ENCODE peak calls at places on chromosome 2, in nine cellular contexts. One of them, this sample, is unnamed.

GRCh38 chr2:38512211-38512610 is 90.5 kb downstream of the HNRNPLL start:
- DNase-seq in upper lobe of left lung: no peak
- DNase-seq in heart left ventricle: no peak
- DNase-seq in A549: no peak
- DNase-seq in right lobe of liver: no peak
- DNase-seq in esophagus muscularis mucosa: no peak
- DNase-seq in IMR-90: no peak
- DNase-seq in ovary: no peak
- DNase-seq in stomach: no peak
- DNase-seq in this sample: no peak

GRCh38 chr2:14583802-14584201 is 48.7 kb upstream of the LRATD1 start:
- DNase-seq in upper lobe of left lung: no peak
- DNase-seq in heart left ventricle: no peak
- DNase-seq in A549: no peak
- DNase-seq in right lobe of liver: no peak
- DNase-seq in esophagus muscularis mucosa: no peak
- DNase-seq in IMR-90: no peak
- DNase-seq in ovary: no peak
- DNase-seq in stomach: no peak
- DNase-seq in this sample: no peak

GRCh38 chr2:240884745-240885144 is 11.2 kb downstream of the MAB21L4 start:
- DNase-seq in upper lobe of left lung: no peak
- DNase-seq in heart left ventricle: no peak
- DNase-seq in A549: no peak
- DNase-seq in right lobe of liver: no peak
- DNase-seq in esophagus muscularis mucosa: no peak
- DNase-seq in IMR-90: no peak
- DNase-seq in ovary: no peak
- DNase-seq in stomach: no peak
- DNase-seq in this sample: no peak

GRCh38 chr2:73254343-73255006 is 20.4 kb downstream of the CCT7 start:
- DNase-seq in upper lobe of left lung: no peak
- DNase-seq in heart left ventricle: no peak
- DNase-seq in A549: no peak
- DNase-seq in right lobe of liver: no peak
- DNase-seq in esophagus muscularis mucosa: no peak
- DNase-seq in IMR-90: no peak
- DNase-seq in ovary: no peak
- DNase-seq in stomach: no peak
- DNase-seq in this sample: no peak

GRCh38 chr2:37614061-37614802 is 57.2 kb downstream of the CDC42EP3 start:
- DNase-seq in upper lobe of left lung: no peak
- DNase-seq in heart left ventricle: no peak
- DNase-seq in A549: no peak
- DNase-seq in right lobe of liver: no peak
- DNase-seq in esophagus muscularis mucosa: no peak
- DNase-seq in IMR-90: peak; percentile 95
- DNase-seq in ovary: no peak
- DNase-seq in stomach: no peak
- DNase-seq in this sample: no peak

GRCh38 chr2:175234153-175234552 is 52.6 kb upstream of the ATP5MC3 start:
- DNase-seq in upper lobe of left lung: no peak
- DNase-seq in heart left ventricle: no peak
- DNase-seq in A549: no peak
- DNase-seq in right lobe of liver: no peak
- DNase-seq in esophagus muscularis mucosa: no peak
- DNase-seq in IMR-90: no peak
- DNase-seq in ovary: no peak
- DNase-seq in stomach: no peak
- DNase-seq in this sample: no peak

GRCh38 chr2:170848587-170848986 is 31.9 kb downstream of the GAD1 start:
- DNase-seq in upper lobe of left lung: no peak
- DNase-seq in heart left ventricle: no peak
- DNase-seq in A549: no peak
- DNase-seq in right lobe of liver: no peak
- DNase-seq in esophagus muscularis mucosa: no peak
- DNase-seq in IMR-90: peak; percentile 40
- DNase-seq in ovary: no peak
- DNase-seq in stomach: no peak
- DNase-seq in this sample: no peak

GRCh38 chr2:200050921-200051620 is 95.7 kb downstream of the MAIP1 start:
- DNase-seq in upper lobe of left lung: no peak
- DNase-seq in heart left ventricle: no peak
- DNase-seq in A549: no peak
- DNase-seq in right lobe of liver: peak; percentile 58
- DNase-seq in esophagus muscularis mucosa: no peak
- DNase-seq in IMR-90: no peak
- DNase-seq in ovary: no peak
- DNase-seq in stomach: no peak
- DNase-seq in this sample: no peak

GRCh38 chr2:134818321-134818720 is 20.1 kb upstream of the ACMSD start:
- DNase-seq in upper lobe of left lung: no peak
- DNase-seq in heart left ventricle: no peak
- DNase-seq in A549: no peak
- DNase-seq in right lobe of liver: no peak
- DNase-seq in esophagus muscularis mucosa: no peak
- DNase-seq in IMR-90: peak; percentile 36
- DNase-seq in ovary: no peak
- DNase-seq in stomach: no peak
- DNase-seq in this sample: no peak

GRCh38 chr2:26727641-26728561 is 35.4 kb downstream of the KCNK3 start:
- DNase-seq in upper lobe of left lung: peak; percentile 86
- DNase-seq in heart left ventricle: no peak
- DNase-seq in A549: no peak
- DNase-seq in right lobe of liver: no peak
- DNase-seq in esophagus muscularis mucosa: no peak
- DNase-seq in IMR-90: no peak
- DNase-seq in ovary: no peak
- DNase-seq in stomach: no peak
- DNase-seq in this sample: no peak

GRCh38 chr2:220935789-220936321 is 636.2 kb downstream of the EPHA4 start:
- DNase-seq in upper lobe of left lung: no peak
- DNase-seq in heart left ventricle: peak; percentile 31
- DNase-seq in A549: no peak
- DNase-seq in right lobe of liver: no peak
- DNase-seq in esophagus muscularis mucosa: no peak
- DNase-seq in IMR-90: peak; percentile 9
- DNase-seq in ovary: no peak
- DNase-seq in stomach: no peak
- DNase-seq in this sample: no peak

GRCh38 chr2:241771286-241772062 is 5.1 kb upstream of the GAL3ST2 start:
- DNase-seq in upper lobe of left lung: peak; percentile 88
- DNase-seq in heart left ventricle: no peak
- DNase-seq in A549: no peak
- DNase-seq in right lobe of liver: peak; percentile 44
- DNase-seq in esophagus muscularis mucosa: no peak
- DNase-seq in IMR-90: peak; percentile 17
- DNase-seq in ovary: peak; percentile 63
- DNase-seq in stomach: no peak
- DNase-seq in this sample: peak; percentile 89

DNA sequence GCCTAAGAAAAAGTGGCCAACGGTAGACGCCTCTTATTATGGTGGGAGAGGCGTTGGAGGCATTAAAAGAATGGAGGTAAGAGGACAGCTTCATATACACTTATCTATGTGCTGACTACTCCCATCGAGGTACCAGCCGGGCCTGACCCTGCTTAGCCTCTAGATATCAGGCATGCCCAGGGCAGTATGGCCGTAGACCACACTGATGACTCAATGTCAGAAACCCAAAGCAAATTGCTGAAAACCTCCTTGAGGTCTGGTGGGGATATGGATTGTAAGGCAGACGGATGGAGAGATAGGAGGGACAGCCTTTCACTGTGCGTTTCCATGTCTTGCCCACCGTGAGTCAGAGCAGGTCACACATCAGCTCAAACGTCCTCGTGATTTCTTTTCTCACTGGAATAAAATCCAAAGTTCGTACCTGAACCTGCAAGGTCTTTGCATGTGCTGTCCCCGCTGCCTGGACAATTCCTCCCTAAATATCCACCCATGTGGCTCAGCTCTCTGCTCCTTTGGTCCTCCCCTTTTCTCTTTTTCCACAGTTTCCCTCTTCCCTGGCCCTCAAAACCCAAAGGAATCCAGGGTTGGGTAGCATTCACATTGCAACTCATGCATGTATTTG is 168.9 kb downstream of the ANTXR1 start:
- DNase-seq in upper lobe of left lung: no peak
- DNase-seq in heart left ventricle: no peak
- DNase-seq in A549: no peak
- DNase-seq in right lobe of liver: no peak
- DNase-seq in esophagus muscularis mucosa: no peak
- DNase-seq in IMR-90: no peak
- DNase-seq in ovary: no peak
- DNase-seq in stomach: no peak
- DNase-seq in this sample: no peak
- TF ChIP-seq CTCF in upper lobe of left lung: no peak
- TF ChIP-seq CTCF in heart left ventricle: no peak
- TF ChIP-seq CTCF in A549: no peak
- TF ChIP-seq CTCF in right lobe of liver: no peak
- TF ChIP-seq CTCF in esophagus muscularis mucosa: no peak
- TF ChIP-seq CTCF in IMR-90: no peak
- TF ChIP-seq CTCF in ovary: no peak
- TF ChIP-seq CTCF in stomach: no peak
- TF ChIP-seq CTCF in this sample: no peak

GRCh38 chr2:43174368-43175186 is 51.8 kb downstream of the ZFP36L2 start:
- DNase-seq in upper lobe of left lung: no peak
- DNase-seq in heart left ventricle: peak; percentile 60
- DNase-seq in A549: no peak
- DNase-seq in right lobe of liver: no peak
- DNase-seq in esophagus muscularis mucosa: no peak
- DNase-seq in IMR-90: no peak
- DNase-seq in ovary: no peak
- DNase-seq in stomach: peak; percentile 34
- DNase-seq in this sample: no peak
- H3K4me3 ChIP-seq in upper lobe of left lung: no peak overlapping the region
- H3K4me3 ChIP-seq in heart left ventricle: no peak overlapping the region
- H3K4me3 ChIP-seq in A549: no peak overlapping the region
- H3K4me3 ChIP-seq in right lobe of liver: no peak overlapping the region
- H3K4me3 ChIP-seq in esophagus muscularis mucosa: no peak overlapping the region
- H3K4me3 ChIP-seq in IMR-90: no peak overlapping the region
- H3K4me3 ChIP-seq in ovary: no peak overlapping the region
- H3K4me3 ChIP-seq in stomach: no peak overlapping the region
- H3K4me3 ChIP-seq in this sample: no peak overlapping the region

GRCh38 chr2:96145028-96145939 is at the start of gene DUSP2:
- DNase-seq in upper lobe of left lung: peak; percentile 96
- DNase-seq in heart left ventricle: peak; percentile 77
- DNase-seq in A549: peak; percentile 18
- DNase-seq in right lobe of liver: peak; percentile 74
- DNase-seq in esophagus muscularis mucosa: peak; percentile 95
- DNase-seq in IMR-90: peak; percentile 59
- DNase-seq in ovary: peak; percentile 46
- DNase-seq in stomach: peak; percentile 82
- DNase-seq in this sample: no peak
- TF ChIP-seq POLR2A in upper lobe of left lung: no peak
- TF ChIP-seq POLR2A in heart left ventricle: peak; percentile 60
- TF ChIP-seq POLR2A in A549: peak; percentile 36
- TF ChIP-seq POLR2A in right lobe of liver: peak; percentile 79
- TF ChIP-seq POLR2A in esophagus muscularis mucosa: no peak
- TF ChIP-seq POLR2A in IMR-90: peak; percentile 95
- TF ChIP-seq POLR2A in ovary: no peak
- TF ChIP-seq POLR2A in stomach: no peak
- TF ChIP-seq POLR2A in this sample: peak; percentile 40

GRCh38 chr2:3285901-3286645 is 91.5 kb downstream of the EIPR1 start:
- DNase-seq in upper lobe of left lung: no peak
- DNase-seq in heart left ventricle: no peak
- DNase-seq in A549: no peak
- DNase-seq in right lobe of liver: peak; percentile 28
- DNase-seq in esophagus muscularis mucosa: no peak
- DNase-seq in IMR-90: no peak
- DNase-seq in ovary: no peak
- DNase-seq in stomach: peak; percentile 21
- DNase-seq in this sample: no peak
- TF ChIP-seq CTCF in upper lobe of left lung: no peak
- TF ChIP-seq CTCF in heart left ventricle: no peak
- TF ChIP-seq CTCF in A549: no peak
- TF ChIP-seq CTCF in right lobe of liver: no peak
- TF ChIP-seq CTCF in esophagus muscularis mucosa: no peak
- TF ChIP-seq CTCF in IMR-90: no peak
- TF ChIP-seq CTCF in ovary: no peak
- TF ChIP-seq CTCF in stomach: no peak
- TF ChIP-seq CTCF in this sample: no peak

GRCh38 chr2:45699032-45699658 is 47.7 kb downstream of the PRKCE start:
- DNase-seq in upper lobe of left lung: no peak
- DNase-seq in heart left ventricle: no peak
- DNase-seq in A549: no peak
- DNase-seq in right lobe of liver: no peak
- DNase-seq in esophagus muscularis mucosa: no peak
- DNase-seq in IMR-90: peak; percentile 88
- DNase-seq in ovary: no peak
- DNase-seq in stomach: no peak
- DNase-seq in this sample: no peak

GRCh38 chr2:45697190-45697589 is 45.7 kb downstream of the PRKCE start:
- DNase-seq in upper lobe of left lung: peak; percentile 42
- DNase-seq in heart left ventricle: no peak
- DNase-seq in A549: no peak
- DNase-seq in right lobe of liver: no peak
- DNase-seq in esophagus muscularis mucosa: no peak
- DNase-seq in IMR-90: no peak
- DNase-seq in ovary: no peak
- DNase-seq in stomach: no peak
- DNase-seq in this sample: no peak

GRCh38 chr2:45700407-45701013 is 49.0 kb downstream of the PRKCE start:
- DNase-seq in upper lobe of left lung: no peak
- DNase-seq in heart left ventricle: no peak
- DNase-seq in A549: no peak
- DNase-seq in right lobe of liver: no peak
- DNase-seq in esophagus muscularis mucosa: no peak
- DNase-seq in IMR-90: no peak
- DNase-seq in ovary: no peak
- DNase-seq in stomach: no peak
- DNase-seq in this sample: no peak

GRCh38 chr2:45698538-45698937 is 47.1 kb downstream of the PRKCE start:
- DNase-seq in upper lobe of left lung: no peak
- DNase-seq in heart left ventricle: no peak
- DNase-seq in A549: no peak
- DNase-seq in right lobe of liver: no peak
- DNase-seq in esophagus muscularis mucosa: no peak
- DNase-seq in IMR-90: no peak
- DNase-seq in ovary: no peak
- DNase-seq in stomach: no peak
- DNase-seq in this sample: no peak

GRCh38 chr2:45696708-45697107 is 45.2 kb downstream of the PRKCE start:
- DNase-seq in upper lobe of left lung: no peak
- DNase-seq in heart left ventricle: no peak
- DNase-seq in A549: no peak
- DNase-seq in right lobe of liver: no peak
- DNase-seq in esophagus muscularis mucosa: no peak
- DNase-seq in IMR-90: no peak
- DNase-seq in ovary: no peak
- DNase-seq in stomach: no peak
- DNase-seq in this sample: no peak
- H3K4me3 ChIP-seq in upper lobe of left lung: no peak overlapping the region
- H3K4me3 ChIP-seq in heart left ventricle: no peak overlapping the region
- H3K4me3 ChIP-seq in A549: no peak overlapping the region
- H3K4me3 ChIP-seq in right lobe of liver: no peak overlapping the region
- H3K4me3 ChIP-seq in esophagus muscularis mucosa: no peak overlapping the region
- H3K4me3 ChIP-seq in IMR-90: no peak overlapping the region
- H3K4me3 ChIP-seq in ovary: no peak overlapping the region
- H3K4me3 ChIP-seq in stomach: no peak overlapping the region
- H3K4me3 ChIP-seq in this sample: no peak overlapping the region